ENCODE peak calls at places on chromosomes 16 and 17, in seven cellular contexts. N is AG04449, E is WTC11, B is tibial nerve, O is H1, S is body of pancreas, F is IMR-90. C is an unnamed sample.

GRCh38 chr17:11996722-11997146 is 541 bp downstream of the ZNF18 start:
- DNase-seq in O (no peak), E (no peak), B (peak; percentile 38), S (peak; percentile 57), N (no peak), F (peak; percentile 28), C (no peak)

GRCh38 chr16:19330801-19331484 is 45.4 kb downstream of the CLEC19A start:
- DNase-seq in O (no peak), B (no peak), N (no peak), E (no peak), F (peak; percentile 33), S (no peak), C (no peak)

GRCh38 chr17:16033729-16034349 is 34.2 kb downstream of the TTC19 start:
- DNase-seq in O (no peak), E (no peak), N (no peak), F (no peak), B (no peak), S (no peak), C (no peak)

GRCh38 chr17:63369233-63369632 is 76.9 kb downstream of the CYB561 start:
- DNase-seq in N (no peak), B (no peak), E (no peak), F (peak; percentile 61), S (no peak), O (no peak), C (no peak)

GRCh38 chr17:48514483-48514876 is 16.3 kb downstream of the HOXB1 start:
- DNase-seq in S (no peak), F (no peak), B (no peak), N (no peak), E (no peak), O (no peak), C (no peak)

GRCh38 chr17:37239690-37240344 is 136.0 kb upstream of the C17orf78 start:
- DNase-seq in B (no peak), O (no peak), E (no peak), N (no peak), S (no peak), F (peak; percentile 72), C (no peak)

GRCh38 chr17:30332057-30332542 is 1.8 kb downstream of the TMIGD1 start:
- DNase-seq in B (no peak), O (no peak), N (peak; percentile 19), S (no peak), E (no peak), F (peak; percentile 92), C (no peak)

GRCh38 chr17:5588584-5588983 is 4.3 kb upstream of the NLRP1 start:
- DNase-seq in S (no peak), B (no peak), F (no peak), E (no peak), N (no peak), O (no peak), C (no peak)

GRCh38 chr16:71927383-71927782 is 32.1 kb downstream of the IST1 start:
- DNase-seq in S (peak; percentile 48), E (no peak), N (peak; percentile 63), F (peak; percentile 90), O (no peak), B (peak; percentile 40), C (peak; percentile 53)

GRCh38 chr17:65055708-65056638 is 567 bp downstream of the GNA13 start:
- DNase-seq in E (peak; percentile 48), S (peak; percentile 69), N (no peak), F (peak; percentile 22), O (no peak), B (peak; percentile 65), C (peak; percentile 87)

DNA sequence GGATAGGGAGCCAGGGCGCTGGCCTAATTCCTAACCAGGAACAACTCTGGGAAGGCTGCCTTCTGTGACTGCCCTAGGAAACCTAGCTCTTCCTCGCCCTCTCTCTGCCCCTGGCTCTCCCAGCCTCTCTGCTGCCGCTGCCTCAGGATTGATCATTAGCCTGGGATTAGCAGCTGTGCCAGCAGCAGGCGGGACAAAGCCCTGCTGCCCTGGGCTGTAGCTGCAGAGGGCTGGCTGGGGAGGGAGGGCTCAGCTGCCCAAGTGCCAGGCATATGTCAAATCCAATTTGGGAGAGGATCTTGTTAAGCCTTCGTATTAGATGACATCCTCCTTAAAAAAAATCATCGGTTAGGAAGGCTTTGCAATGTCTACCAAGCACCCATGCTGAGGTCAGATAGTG is 144.8 kb upstream of the CCL2 start:
- DNase-seq in F (no peak), S (peak; percentile 69), N (no peak), B (no peak), E (no peak), O (no peak), C (no peak)
- TF ChIP-seq CTCF in F (no peak), S (peak; percentile 33), N (no peak), B (no peak), E (no peak), O (no peak), C (no peak)

GRCh38 chr17:4513113-4514032 is 14.7 kb downstream of the SPNS2 start:
- DNase-seq in N (no peak), F (no peak), E (no peak), S (peak; percentile 59), O (no peak), B (no peak), C (no peak)
- TF ChIP-seq CTCF in N (no peak), F (no peak), E (no peak), S (peak; percentile 7), O (no peak), B (no peak), C (no peak)

GRCh38 chr16:660459-661183 is 7.3 kb upstream of the RHOT2 start:
- DNase-seq in N (no peak), O (peak; percentile 86), F (peak; percentile 77), E (peak; percentile 93), B (peak; percentile 84), S (peak; percentile 97), C (peak; percentile 93)
- TF ChIP-seq CTCF in N (peak; percentile 66), O (peak; percentile 70), F (peak; percentile 37), E (peak; percentile 58), B (peak; percentile 54), S (peak; percentile 66), C (peak; percentile 47)

GRCh38 chr16:68186877-68187276 is 49.0 kb downstream of the ESRP2 start:
- DNase-seq in F (no peak), O (no peak), B (no peak), S (no peak), E (no peak), N (no peak), C (no peak)
- TF ChIP-seq CTCF in F (no peak), O (no peak), B (no peak), S (no peak), E (no peak), N (no peak), C (no peak)